ENCODE peak calls at places on chromosomes 6 and 20, in seven cellular contexts. L, U, B, W, G, T and M are unnamed samples.
A peak's percentile ranks its signal among the peaks of the same experiment; 100 is the strongest.

GRCh38 chr6:130680118-130680517 is 147.1 kb upstream of the SMLR1 start:
- DNase-seq in L (no peak), U (no peak), B (peak; percentile 19), W (no peak), G (no peak), T (no peak), M (no peak)

GRCh38 chr6:15621203-15622044 is 41.4 kb downstream of the DTNBP1 start:
- DNase-seq in L (no peak), U (peak; percentile 50), B (peak; percentile 30), W (peak; percentile 23), G (peak; percentile 76), T (peak; percentile 62), M (peak; percentile 55)

GRCh38 chr6:130694617-130695016 is 132.6 kb upstream of the SMLR1 start:
- DNase-seq in L (no peak), U (no peak), B (peak; percentile 27), W (no peak), G (no peak), T (no peak), M (no peak)

GRCh38 chr20:34922654-34923381 is 32.8 kb downstream of the GSS start:
- DNase-seq in L (no peak), U (no peak), B (peak; percentile 83), W (no peak), G (peak; percentile 56), T (peak; percentile 66), M (peak; percentile 69)

GRCh38 chr6:109690373-109690739 is 646 bp downstream of the AK9 start:
- DNase-seq in L (peak; percentile 47), U (peak; percentile 92), B (no peak), W (peak; percentile 43), G (peak; percentile 69), T (no peak), M (peak; percentile 29)

GRCh38 chr6:30612687-30613248 is 4.3 kb downstream of the PPP1R10 start:
- DNase-seq in L (no peak), U (no peak), B (peak; percentile 58), W (no peak), G (no peak), T (peak; percentile 57), M (no peak)

GRCh38 chr6:12992770-12993169 is 276.2 kb downstream of the PHACTR1 start:
- DNase-seq in L (no peak), U (peak; percentile 50), B (no peak), W (no peak), G (no peak), T (no peak), M (no peak)

GRCh38 chr6:30565772-30566171 is 5.5 kb upstream of the ABCF1 start:
- DNase-seq in L (no peak), U (no peak), B (peak; percentile 6), W (no peak), G (no peak), T (peak; percentile 17), M (no peak)

GRCh38 chr20:38426006-38426405 is 9.1 kb downstream of the SNHG17 start:
- DNase-seq in L (no peak), U (no peak), B (peak; percentile 95), W (no peak), G (no peak), T (peak; percentile 95), M (no peak)

GRCh38 chr6:139030539-139030938 is 2.0 kb downstream of the ABRACL start:
- DNase-seq in L (no peak), U (no peak), B (no peak), W (no peak), G (no peak), T (peak; percentile 4), M (no peak)

GRCh38 chr20:51373713-51374481 is 168.6 kb downstream of the NFATC2 start:
- DNase-seq in L (no peak), U (no peak), B (no peak), W (no peak), G (peak; percentile 96), T (no peak), M (no peak)

GRCh38 chr20:39458452-39458851 is 496.3 kb downstream of the DHX35 start:
- DNase-seq in L (no peak), U (no peak), B (no peak), W (no peak), G (no peak), T (no peak), M (no peak)

GRCh38 chr6:45589367-45589766 is 211.6 kb upstream of the SUPT3H start:
- DNase-seq in L (no peak), U (no peak), B (no peak), W (no peak), G (no peak), T (no peak), M (no peak)

GRCh38 chr6:127950566-127951141 is 49.8 kb upstream of the THEMIS start:
- DNase-seq in L (no peak), U (no peak), B (no peak), W (no peak), G (no peak), T (no peak), M (no peak)

GRCh38 chr20:47676912-47677311 is 108.4 kb downstream of the SULF2 start:
- DNase-seq in L (no peak), U (no peak), B (no peak), W (no peak), G (no peak), T (no peak), M (no peak)

GRCh38 chr6:44446626-44447297 is 59.3 kb downstream of the CDC5L start:
- DNase-seq in L (no peak), U (no peak), B (peak; percentile 93), W (no peak), G (no peak), T (peak; percentile 88), M (peak; percentile 43)

GRCh38 chr6:14751645-14752173 is 494.2 kb upstream of the JARID2 start:
- DNase-seq in L (no peak), U (no peak), B (no peak), W (no peak), G (no peak), T (no peak), M (no peak)

GRCh38 chr20:19631410-19631809 is 126.6 kb upstream of the RIN2 start:
- DNase-seq in L (no peak), U (no peak), B (no peak), W (no peak), G (no peak), T (no peak), M (no peak)

GRCh38 chr6:46410330-46410953 is 80.8 kb downstream of the RCAN2 start:
- DNase-seq in L (no peak), U (no peak), B (peak; percentile 42), W (no peak), G (no peak), T (no peak), M (no peak)

GRCh38 chr20:63309261-63310071 is 16.5 kb downstream of the COL20A1 start:
- DNase-seq in L (no peak), U (peak; percentile 73), B (peak; percentile 24), W (peak; percentile 64), G (peak; percentile 25), T (peak; percentile 33), M (no peak)

DNA sequence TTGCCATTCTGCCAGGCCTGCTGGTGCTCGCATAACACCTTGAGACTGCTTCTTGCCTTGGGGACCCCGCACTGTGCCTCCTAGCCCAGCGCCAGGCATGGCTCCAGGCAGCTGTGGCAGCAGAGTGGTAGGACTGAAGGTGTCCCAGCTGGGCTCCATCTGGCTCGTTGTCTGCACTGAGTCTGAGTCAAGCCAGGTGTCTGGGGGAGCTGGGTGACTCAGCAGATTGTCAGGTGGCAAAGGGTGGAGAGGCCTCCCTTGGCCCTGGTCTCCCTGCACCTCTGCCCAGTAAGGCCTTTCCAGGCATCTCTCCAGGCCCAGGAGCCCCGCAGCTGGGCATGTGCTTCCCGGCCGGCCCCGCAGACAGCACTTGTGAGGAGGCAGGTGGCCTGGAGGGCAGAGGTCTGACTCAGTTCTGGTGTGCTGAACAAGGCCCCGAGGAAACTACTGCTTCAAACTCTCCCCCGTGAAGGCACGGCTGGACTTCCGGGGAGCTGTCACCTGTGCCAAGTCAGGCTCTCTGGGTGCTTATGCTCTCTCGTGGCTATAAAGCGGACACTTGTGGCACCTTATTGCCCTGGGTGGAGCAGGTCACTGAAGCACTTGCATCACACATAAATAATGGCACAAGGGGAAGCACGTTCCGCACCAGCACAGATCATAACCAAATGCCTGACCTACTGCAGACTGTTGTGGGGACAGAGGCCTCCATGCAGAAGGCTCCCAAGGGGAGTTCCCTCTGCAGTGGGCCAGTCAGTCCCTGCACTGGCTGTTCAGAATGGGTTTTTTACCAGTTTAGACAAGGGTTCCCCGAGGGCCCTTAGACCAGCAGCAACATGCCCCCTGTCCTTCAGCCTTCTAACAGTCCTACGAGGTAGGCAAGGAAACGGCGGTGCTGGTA is 27.5 kb downstream of the FOXC1 start:
- DNase-seq in L (no peak), U (no peak), B (peak; percentile 60), W (no peak), G (no peak), T (no peak), M (no peak)
- H3K4me2 ChIP-seq in L (no peak overlapping the region), U (no peak overlapping the region), B (no peak overlapping the region), W (no peak overlapping the region), G (no peak overlapping the region), T (no peak overlapping the region), M (no peak overlapping the region)

GRCh38 chr6:145076110-145076841 is 659.0 kb downstream of the EPM2A start:
- DNase-seq in L (no peak), U (no peak), B (no peak), W (no peak), G (no peak), T (no peak), M (no peak)
- H2BK120ac ChIP-seq in L (no peak overlapping the region), U (no peak overlapping the region), B (no peak overlapping the region), W (no peak overlapping the region), G (no peak overlapping the region), T (no peak overlapping the region), M (no peak overlapping the region)

GRCh38 chr20:16054917-16055316 is 518.3 kb downstream of the KIF16B start:
- DNase-seq in L (no peak), U (no peak), B (no peak), W (no peak), G (no peak), T (no peak), M (no peak)

GRCh38 chr20:16049478-16050093 is 523.7 kb downstream of the KIF16B start:
- DNase-seq in L (no peak), U (no peak), B (no peak), W (no peak), G (peak; percentile 51), T (no peak), M (no peak)

GRCh38 chr20:16048881-16049280 is 524.4 kb downstream of the KIF16B start:
- DNase-seq in L (no peak), U (no peak), B (no peak), W (no peak), G (no peak), T (no peak), M (no peak)

GRCh38 chr20:16052406-16052805 is 520.8 kb downstream of the KIF16B start:
- DNase-seq in L (no peak), U (no peak), B (no peak), W (no peak), G (no peak), T (no peak), M (no peak)

GRCh38 chr20:16051968-16052367 is 521.3 kb downstream of the KIF16B start:
- DNase-seq in L (no peak), U (no peak), B (no peak), W (no peak), G (no peak), T (no peak), M (no peak)
- H3K4me2 ChIP-seq in L (no peak overlapping the region), U (no peak overlapping the region), B (no peak overlapping the region), W (no peak overlapping the region), G (no peak overlapping the region), T (no peak overlapping the region), M (no peak overlapping the region)

GRCh38 chr6:24833711-24834386 is 35.1 kb upstream of the ARMH2 start:
- DNase-seq in L (no peak), U (no peak), B (no peak), W (no peak), G (no peak), T (no peak), M (no peak)
- H2BK120ac ChIP-seq in L (no peak overlapping the region), U (no peak overlapping the region), B (no peak overlapping the region), W (no peak overlapping the region), G (no peak overlapping the region), T (no peak overlapping the region), M (no peak overlapping the region)